ENCODE peak calls at places on chromosomes 3 and 15, in nine cellular contexts. One of them, this sample, is unnamed.

GRCh38 chr15:43105077-43105769 is 615 bp downstream of the UBR1 start:
- DNase-seq in cardiac fibroblast: no peak
- DNase-seq in lower leg skin: no peak
- DNase-seq in omental fat pad: peak
- DNase-seq in right lobe of liver: no peak
- DNase-seq in kidney: no peak
- DNase-seq in BE2C: peak
- DNase-seq in type B pancreatic cell: no peak
- DNase-seq in pancreas: peak
- DNase-seq in this sample: no peak

GRCh38 chr3:101865751-101866509 is 16.6 kb downstream of the NFKBIZ start:
- DNase-seq in cardiac fibroblast: peak
- DNase-seq in lower leg skin: no peak
- DNase-seq in omental fat pad: no peak
- DNase-seq in right lobe of liver: no peak
- DNase-seq in kidney: no peak
- DNase-seq in BE2C: no peak
- DNase-seq in type B pancreatic cell: no peak
- DNase-seq in pancreas: no peak
- DNase-seq in this sample: no peak

GRCh38 chr3:159829056-159829995 is 159.3 kb upstream of the IL12A start:
- DNase-seq in cardiac fibroblast: peak
- DNase-seq in lower leg skin: peak
- DNase-seq in omental fat pad: no peak
- DNase-seq in right lobe of liver: peak
- DNase-seq in kidney: peak
- DNase-seq in BE2C: peak
- DNase-seq in type B pancreatic cell: no peak
- DNase-seq in pancreas: peak
- DNase-seq in this sample: no peak

GRCh38 chr3:159879598-159879997 is 109.0 kb upstream of the IL12A start:
- DNase-seq in cardiac fibroblast: peak
- DNase-seq in lower leg skin: no peak
- DNase-seq in omental fat pad: no peak
- DNase-seq in right lobe of liver: no peak
- DNase-seq in kidney: no peak
- DNase-seq in BE2C: no peak
- DNase-seq in type B pancreatic cell: no peak
- DNase-seq in pancreas: no peak
- DNase-seq in this sample: no peak

GRCh38 chr15:71791975-71792374 is 18.4 kb upstream of the NR2E3 start:
- DNase-seq in cardiac fibroblast: no peak
- DNase-seq in lower leg skin: no peak
- DNase-seq in omental fat pad: no peak
- DNase-seq in right lobe of liver: no peak
- DNase-seq in kidney: no peak
- DNase-seq in BE2C: no peak
- DNase-seq in type B pancreatic cell: peak
- DNase-seq in pancreas: no peak
- DNase-seq in this sample: no peak

GRCh38 chr15:69531302-69532027 is 78.8 kb downstream of the RPLP1 start:
- DNase-seq in cardiac fibroblast: no peak
- DNase-seq in lower leg skin: no peak
- DNase-seq in omental fat pad: no peak
- DNase-seq in right lobe of liver: no peak
- DNase-seq in kidney: no peak
- DNase-seq in BE2C: no peak
- DNase-seq in type B pancreatic cell: no peak
- DNase-seq in pancreas: no peak
- DNase-seq in this sample: no peak

GRCh38 chr3:23183731-23184130 is 19.4 kb upstream of the UBE2E2 start:
- DNase-seq in cardiac fibroblast: peak
- DNase-seq in lower leg skin: no peak
- DNase-seq in omental fat pad: no peak
- DNase-seq in right lobe of liver: no peak
- DNase-seq in kidney: no peak
- DNase-seq in BE2C: no peak
- DNase-seq in type B pancreatic cell: no peak
- DNase-seq in pancreas: peak
- DNase-seq in this sample: no peak

GRCh38 chr3:14768182-14768790 is 50.5 kb upstream of the FGD5 start:
- DNase-seq in cardiac fibroblast: no peak
- DNase-seq in lower leg skin: no peak
- DNase-seq in omental fat pad: no peak
- DNase-seq in right lobe of liver: peak
- DNase-seq in kidney: no peak
- DNase-seq in BE2C: no peak
- DNase-seq in type B pancreatic cell: peak
- DNase-seq in pancreas: no peak
- DNase-seq in this sample: peak

DNA sequence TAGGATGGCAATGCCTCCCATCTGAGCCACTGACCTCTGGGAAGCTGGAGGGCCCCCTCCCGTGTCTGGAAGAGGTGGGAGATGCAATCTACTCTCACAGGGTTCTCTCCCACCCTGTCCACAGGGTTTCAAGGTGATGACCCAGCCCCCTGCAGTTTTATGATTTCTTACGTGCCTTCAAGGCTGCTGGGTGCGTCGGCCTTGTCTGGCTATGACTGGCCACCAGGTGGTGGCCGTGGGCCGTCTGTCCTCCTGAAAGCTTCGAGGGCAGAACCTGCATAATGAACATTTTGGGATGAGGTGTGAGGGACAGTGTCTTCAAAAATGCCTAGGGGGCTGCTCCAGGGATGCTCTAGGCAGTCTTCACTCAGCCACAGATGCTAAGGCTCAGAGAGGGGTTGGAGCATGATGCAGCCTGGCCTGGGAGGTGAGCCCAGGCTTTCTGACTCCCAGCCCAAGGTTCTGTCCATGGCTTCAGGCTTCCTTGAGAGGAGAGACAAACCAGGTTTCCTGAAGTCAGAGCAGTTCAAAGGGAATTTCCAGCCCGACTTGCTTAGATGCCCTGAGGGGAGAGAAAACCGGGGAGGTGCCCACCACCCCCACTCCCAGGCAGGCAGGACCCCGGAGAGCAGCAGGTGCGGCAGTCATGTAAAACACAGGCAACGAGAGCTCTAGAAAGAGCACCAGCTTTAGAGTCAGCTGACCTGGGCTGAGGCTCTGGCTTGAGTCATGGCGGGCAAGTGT is 18.7 kb downstream of the ISG20 start:
- DNase-seq in cardiac fibroblast: peak
- DNase-seq in lower leg skin: no peak
- DNase-seq in omental fat pad: no peak
- DNase-seq in right lobe of liver: no peak
- DNase-seq in kidney: no peak
- DNase-seq in BE2C: peak
- DNase-seq in type B pancreatic cell: no peak
- DNase-seq in pancreas: no peak
- DNase-seq in this sample: peak
- TF ChIP-seq CTCF in cardiac fibroblast: peak
- TF ChIP-seq CTCF in lower leg skin: no peak
- TF ChIP-seq CTCF in omental fat pad: no peak
- TF ChIP-seq CTCF in right lobe of liver: peak
- TF ChIP-seq CTCF in kidney: peak
- TF ChIP-seq CTCF in BE2C: peak
- TF ChIP-seq CTCF in type B pancreatic cell: peak
- TF ChIP-seq CTCF in pancreas: peak
- TF ChIP-seq CTCF in this sample: peak

GRCh38 chr3:194485876-194486539 is 794 bp downstream of the ATP13A3 start:
- DNase-seq in cardiac fibroblast: peak
- DNase-seq in lower leg skin: no peak
- DNase-seq in omental fat pad: no peak
- DNase-seq in right lobe of liver: peak
- DNase-seq in kidney: peak
- DNase-seq in BE2C: peak
- DNase-seq in type B pancreatic cell: no peak
- DNase-seq in pancreas: peak
- DNase-seq in this sample: peak
- TF ChIP-seq CTCF in cardiac fibroblast: peak
- TF ChIP-seq CTCF in lower leg skin: no peak
- TF ChIP-seq CTCF in omental fat pad: no peak
- TF ChIP-seq CTCF in right lobe of liver: no peak
- TF ChIP-seq CTCF in kidney: no peak
- TF ChIP-seq CTCF in BE2C: no peak
- TF ChIP-seq CTCF in type B pancreatic cell: peak
- TF ChIP-seq CTCF in pancreas: no peak
- TF ChIP-seq CTCF in this sample: peak

GRCh38 chr3:134145183-134145582 is 105.5 kb downstream of the RYK start:
- DNase-seq in cardiac fibroblast: no peak
- DNase-seq in lower leg skin: no peak
- DNase-seq in omental fat pad: no peak
- DNase-seq in right lobe of liver: no peak
- DNase-seq in kidney: no peak
- DNase-seq in BE2C: no peak
- DNase-seq in type B pancreatic cell: no peak
- DNase-seq in pancreas: no peak
- DNase-seq in this sample: no peak
- TF ChIP-seq CTCF in cardiac fibroblast: no peak
- TF ChIP-seq CTCF in lower leg skin: no peak
- TF ChIP-seq CTCF in omental fat pad: no peak
- TF ChIP-seq CTCF in right lobe of liver: no peak
- TF ChIP-seq CTCF in kidney: no peak
- TF ChIP-seq CTCF in BE2C: peak
- TF ChIP-seq CTCF in type B pancreatic cell: peak
- TF ChIP-seq CTCF in pancreas: no peak
- TF ChIP-seq CTCF in this sample: no peak

DNA sequence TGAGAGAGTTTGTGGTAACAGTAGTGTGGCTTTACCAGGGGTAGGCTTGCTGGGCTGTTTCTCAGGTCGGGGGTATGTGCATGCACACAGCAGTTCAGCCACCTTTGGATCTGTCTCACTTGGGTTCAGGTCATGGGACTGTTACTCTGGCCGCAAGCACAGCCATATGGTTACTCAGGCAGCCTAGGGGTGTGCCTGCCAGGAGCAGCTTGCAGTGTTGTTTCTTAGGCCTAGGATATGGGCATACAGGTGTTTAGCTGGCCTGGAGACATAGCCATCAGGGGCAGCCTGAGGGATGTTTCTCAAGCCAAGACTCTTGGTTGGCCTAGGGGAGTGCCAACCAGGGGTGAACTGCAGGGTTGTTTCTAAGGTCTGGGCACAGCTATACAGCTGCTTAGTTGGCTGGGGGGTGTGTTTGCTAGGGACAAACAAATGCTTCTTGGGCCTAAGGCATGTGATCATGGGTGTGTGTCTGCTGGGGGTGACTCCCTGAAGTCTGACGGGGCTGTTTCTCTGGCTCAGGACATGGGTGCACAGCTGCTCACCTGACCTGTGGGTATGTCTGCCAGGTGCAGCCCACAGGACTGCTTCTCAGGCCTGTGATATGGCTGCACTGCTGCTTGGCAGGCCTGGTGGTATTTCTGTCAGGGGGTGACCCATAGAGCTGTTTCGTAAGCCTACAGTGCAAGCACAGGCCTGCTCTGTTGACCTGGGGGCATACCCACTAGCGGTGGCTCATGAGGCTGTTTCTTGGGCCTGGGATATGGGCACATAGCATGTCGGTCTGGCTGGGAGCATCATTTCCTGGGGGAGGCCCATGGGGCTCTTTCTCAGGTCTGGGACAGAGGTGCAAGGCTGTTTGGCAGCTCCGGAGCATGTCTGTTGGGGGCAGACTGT is 168.0 kb upstream of the THRB start:
- DNase-seq in cardiac fibroblast: no peak
- DNase-seq in lower leg skin: no peak
- DNase-seq in omental fat pad: no peak
- DNase-seq in right lobe of liver: no peak
- DNase-seq in kidney: no peak
- DNase-seq in BE2C: no peak
- DNase-seq in type B pancreatic cell: no peak
- DNase-seq in pancreas: peak
- DNase-seq in this sample: no peak
- TF ChIP-seq CTCF in cardiac fibroblast: no peak
- TF ChIP-seq CTCF in lower leg skin: no peak
- TF ChIP-seq CTCF in omental fat pad: no peak
- TF ChIP-seq CTCF in right lobe of liver: no peak
- TF ChIP-seq CTCF in kidney: no peak
- TF ChIP-seq CTCF in BE2C: no peak
- TF ChIP-seq CTCF in type B pancreatic cell: no peak
- TF ChIP-seq CTCF in pancreas: no peak
- TF ChIP-seq CTCF in this sample: no peak

DNA sequence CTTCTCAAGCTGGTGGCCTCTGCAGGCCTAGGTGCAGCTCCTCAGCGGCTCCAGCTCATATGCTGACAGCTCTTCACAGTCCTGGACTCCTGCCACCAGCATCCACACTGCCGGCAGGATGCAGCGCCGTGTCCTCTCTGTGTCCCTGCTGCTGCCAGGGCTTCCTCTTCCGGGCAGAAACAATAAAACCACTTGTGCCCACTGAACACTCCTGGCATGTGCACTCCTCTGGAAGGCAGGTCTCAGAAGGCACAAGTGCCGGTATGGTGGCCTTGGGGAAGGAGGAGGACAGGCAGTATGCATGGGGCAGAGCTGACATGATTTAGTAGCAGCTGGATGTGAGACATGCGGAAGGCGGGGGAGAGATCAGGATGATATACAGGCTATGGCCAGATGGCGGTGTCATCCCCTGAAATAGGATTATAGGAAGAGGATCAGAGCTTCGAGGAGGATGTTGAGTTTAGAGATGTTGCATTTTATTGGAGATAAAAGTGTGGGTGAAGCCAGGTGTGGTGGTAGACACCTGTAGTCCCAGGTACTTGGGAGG is 7.5 kb upstream of the MAN2A2 start:
- DNase-seq in cardiac fibroblast: peak
- DNase-seq in lower leg skin: no peak
- DNase-seq in omental fat pad: no peak
- DNase-seq in right lobe of liver: peak
- DNase-seq in kidney: no peak
- DNase-seq in BE2C: peak
- DNase-seq in type B pancreatic cell: no peak
- DNase-seq in pancreas: no peak
- DNase-seq in this sample: peak
- TF ChIP-seq CTCF in cardiac fibroblast: no peak
- TF ChIP-seq CTCF in lower leg skin: no peak
- TF ChIP-seq CTCF in omental fat pad: no peak
- TF ChIP-seq CTCF in right lobe of liver: no peak
- TF ChIP-seq CTCF in kidney: no peak
- TF ChIP-seq CTCF in BE2C: peak
- TF ChIP-seq CTCF in type B pancreatic cell: peak
- TF ChIP-seq CTCF in pancreas: no peak
- TF ChIP-seq CTCF in this sample: no peak

This sample was measured in spleen.